ENCODE peak calls at places on chromosomes 6 and 20, in six cellular contexts. D is midbrain; E is activated CD8-positive, alpha-beta memory T cell treated with anti-CD3 and anti-CD28 coated beads for 1 hour; T is WTC11; W is astrocyte of the spinal cord; N is CD4-positive, alpha-beta T cell. B is an unnamed sample.

GRCh38 chr6:133551847-133552331 is 310.7 kb downstream of the EYA4 start:
- DNase-seq in W (peak; percentile 99), E (no peak), N (no peak), D (no peak), T (no peak), B (peak; percentile 92)

GRCh38 chr20:59835448-59836395 is 97.7 kb downstream of the SYCP2 start:
- DNase-seq in W (peak; percentile 40), N (no peak), T (peak; percentile 41), D (peak; percentile 69), E (no peak), B (peak; percentile 3)

GRCh38 chr20:44295995-44296394 is 15.0 kb downstream of the FITM2 start:
- DNase-seq in E (no peak), T (peak; percentile 31), W (no peak), D (no peak), N (no peak), B (no peak)

GRCh38 chr6:19837511-19838441 is 606 bp downstream of the ID4 start:
- DNase-seq in W (peak; percentile 37), N (no peak), E (no peak), T (peak; percentile 51), D (no peak), B (no peak)

GRCh38 chr6:35633579-35634089 is 55.1 kb downstream of the FKBP5 start:
- DNase-seq in D (no peak), W (no peak), T (no peak), E (no peak), N (no peak), B (no peak)

GRCh38 chr20:2840967-2841531 is 504 bp downstream of the VPS16 start:
- DNase-seq in E (no peak), D (peak; percentile 40), N (no peak), T (peak; percentile 65), W (peak; percentile 66), B (peak; percentile 68)

GRCh38 chr6:33577106-33577535 is 3.0 kb downstream of the BAK1 start:
- DNase-seq in W (no peak), D (no peak), N (no peak), T (no peak), E (no peak), B (no peak)

GRCh38 chr6:159691133-159691962 is 1.7 kb downstream of the SOD2 start:
- DNase-seq in W (peak; percentile 79), D (peak; percentile 81), N (no peak), T (no peak), E (no peak), B (peak; percentile 66)

GRCh38 chr6:27025351-27025750 is 222.2 kb upstream of the PRSS16 start:
- DNase-seq in D (no peak), T (no peak), E (no peak), W (no peak), N (no peak), B (peak; percentile 23)

GRCh38 chr6:31572041-31572911 is at the start of gene LTA:
- DNase-seq in T (no peak), N (peak; percentile 71), D (no peak), E (no peak), W (no peak), B (no peak)

GRCh38 chr20:17611540-17612286 is 41.8 kb downstream of the DSTN start:
- DNase-seq in D (no peak), E (no peak), N (no peak), W (no peak), T (peak; percentile 61), B (no peak)

GRCh38 chr20:24977336-24977735 is 15.2 kb downstream of the APMAP start:
- DNase-seq in E (no peak), T (no peak), D (no peak), W (no peak), N (no peak), B (no peak)

GRCh38 chr6:138454976-138455706 is 44.2 kb downstream of the NHSL1 start:
- DNase-seq in N (peak; percentile 63), W (no peak), T (peak; percentile 49), D (no peak), E (peak; percentile 35), B (peak; percentile 29)

GRCh38 chr6:69957990-69958559 is 91.7 kb downstream of the COL19A1 start:
- DNase-seq in E (no peak), T (no peak), W (peak; percentile 11), D (no peak), N (no peak), B (peak; percentile 42)

GRCh38 chr6:153568601-153569000 is 437.5 kb upstream of the RGS17 start:
- DNase-seq in E (no peak), N (no peak), D (no peak), T (no peak), W (peak; percentile 49), B (peak; percentile 44)

GRCh38 chr6:144581807-144582537 is 296.8 kb downstream of the UTRN start:
- DNase-seq in N (no peak), E (no peak), D (peak; percentile 6), T (peak; percentile 13), W (peak; percentile 46), B (peak; percentile 25)

GRCh38 chr6:46948699-46949098 is 27.0 kb upstream of the ADGRF5 start:
- DNase-seq in E (no peak), T (no peak), W (no peak), N (no peak), D (no peak), B (no peak)

GRCh38 chr20:46826343-46826984 is 68.2 kb upstream of the EYA2 start:
- DNase-seq in N (no peak), T (no peak), D (no peak), W (no peak), E (no peak), B (no peak)

GRCh38 chr20:39066464-39066863 is 104.3 kb downstream of the DHX35 start:
- DNase-seq in D (no peak), W (no peak), N (no peak), T (peak; percentile 87), E (no peak), B (no peak)

GRCh38 chr20:57567471-57568079 is 6.7 kb downstream of the PCK1 start:
- DNase-seq in E (no peak), D (no peak), W (no peak), T (no peak), N (no peak), B (no peak)

GRCh38 chr6:85323435-85324040 is 126.3 kb upstream of the NT5E start:
- DNase-seq in E (peak; percentile 53), D (peak; percentile 34), W (peak; percentile 85), T (peak; percentile 88), N (peak; percentile 52), B (peak; percentile 65)

GRCh38 chr6:96420294-96420693 is 101.3 kb upstream of the UFL1 start:
- DNase-seq in E (no peak), W (no peak), N (no peak), D (no peak), T (no peak), B (no peak)

GRCh38 chr6:137926207-137926731 is 59.2 kb downstream of the TNFAIP3 start:
- DNase-seq in W (peak; percentile 80), E (no peak), D (no peak), N (no peak), T (peak; percentile 56), B (peak; percentile 66)

GRCh38 chr20:36344517-36345132 is 38.5 kb downstream of the DLGAP4 start:
- DNase-seq in E (no peak), W (peak; percentile 51), D (peak; percentile 4), N (no peak), T (peak; percentile 85), B (no peak)

GRCh38 chr6:56474531-56474930 is 168.2 kb downstream of the DST start:
- DNase-seq in W (no peak), N (no peak), E (no peak), T (no peak), D (no peak), B (no peak)

GRCh38 chr20:49534314-49534713 is 33.6 kb downstream of the PTGIS start:
- DNase-seq in W (peak; percentile 43), E (peak; percentile 15), D (peak; percentile 55), N (peak; percentile 18), T (peak; percentile 76), B (peak; percentile 49)

GRCh38 chr6:168137024-168137423 is 58.0 kb upstream of the FRMD1 start:
- DNase-seq in E (no peak), W (no peak), T (no peak), D (no peak), N (no peak), B (no peak)

GRCh38 chr20:37994512-37994911 is 38.7 kb downstream of the TTI1 start:
- DNase-seq in E (no peak), T (no peak), W (peak; percentile 82), N (no peak), D (no peak), B (peak; percentile 86)

GRCh38 chr20:62692176-62692575 is 16.5 kb upstream of the NTSR1 start:
- DNase-seq in D (peak; percentile 26), T (no peak), E (no peak), W (no peak), N (no peak), B (no peak)

GRCh38 chr6:104003803-104004516 is 855.8 kb downstream of the HACE1 start:
- DNase-seq in T (no peak), W (no peak), E (no peak), D (no peak), N (no peak), B (no peak)

GRCh38 chr20:3074812-3075211 is 3.4 kb downstream of the OXT start:
- DNase-seq in D (no peak), N (no peak), W (no peak), E (no peak), T (no peak), B (no peak)

GRCh38 chr6:156427345-156427744 is 349.8 kb upstream of the ARID1B start:
- DNase-seq in N (no peak), T (no peak), E (no peak), D (peak; percentile 27), W (peak; percentile 98), B (peak; percentile 94)